ENCODE peak calls at places on chromosomes 12 and 14, in seven cellular contexts. One of them, this sample, is unnamed.

GRCh38 chr12:114440450-114441383 is 34.8 kb upstream of the TBX5 start:
- DNase-seq in activated naive CD4-positive, alpha-beta T cell treated with anti-CD3 and anti-CD28 coated beads, Interleukin-2, amount 10 ng/mL, durations not matched to agents 7 days and 5 days: no peak
- DNase-seq in C1 segment of cervical spinal cord: no peak
- DNase-seq in lower lobe of right lung: no peak
- DNase-seq in T-helper 9 cell: no peak
- DNase-seq in AG10803: no peak
- DNase-seq in activated T-helper 1 cell treated with anti-CD3 and anti-CD28 coated beads, Interleukin-2, amount 50 U/mL, for 16 hours: no peak
- DNase-seq in this sample: no peak

GRCh38 chr12:82694970-82695369 is 8.3 kb downstream of the TMTC2 start:
- DNase-seq in activated naive CD4-positive, alpha-beta T cell treated with anti-CD3 and anti-CD28 coated beads, Interleukin-2, amount 10 ng/mL, durations not matched to agents 7 days and 5 days: no peak
- DNase-seq in C1 segment of cervical spinal cord: no peak
- DNase-seq in lower lobe of right lung: no peak
- DNase-seq in T-helper 9 cell: no peak
- DNase-seq in AG10803: peak; percentile 76
- DNase-seq in activated T-helper 1 cell treated with anti-CD3 and anti-CD28 coated beads, Interleukin-2, amount 50 U/mL, for 16 hours: no peak
- DNase-seq in this sample: no peak

GRCh38 chr14:67079836-67080235 is 109.4 kb upstream of the GARIN2 start:
- DNase-seq in activated naive CD4-positive, alpha-beta T cell treated with anti-CD3 and anti-CD28 coated beads, Interleukin-2, amount 10 ng/mL, durations not matched to agents 7 days and 5 days: no peak
- DNase-seq in C1 segment of cervical spinal cord: no peak
- DNase-seq in lower lobe of right lung: no peak
- DNase-seq in T-helper 9 cell: no peak
- DNase-seq in AG10803: no peak
- DNase-seq in activated T-helper 1 cell treated with anti-CD3 and anti-CD28 coated beads, Interleukin-2, amount 50 U/mL, for 16 hours: no peak
- DNase-seq in this sample: no peak

GRCh38 chr14:64438181-64438839 is 27.0 kb upstream of the AKAP5 start:
- DNase-seq in activated naive CD4-positive, alpha-beta T cell treated with anti-CD3 and anti-CD28 coated beads, Interleukin-2, amount 10 ng/mL, durations not matched to agents 7 days and 5 days: no peak
- DNase-seq in C1 segment of cervical spinal cord: no peak
- DNase-seq in lower lobe of right lung: no peak
- DNase-seq in T-helper 9 cell: no peak
- DNase-seq in AG10803: peak; percentile 95
- DNase-seq in activated T-helper 1 cell treated with anti-CD3 and anti-CD28 coated beads, Interleukin-2, amount 50 U/mL, for 16 hours: no peak
- DNase-seq in this sample: no peak

GRCh38 chr12:114215766-114216165 is 190.2 kb downstream of the TBX5 start:
- DNase-seq in activated naive CD4-positive, alpha-beta T cell treated with anti-CD3 and anti-CD28 coated beads, Interleukin-2, amount 10 ng/mL, durations not matched to agents 7 days and 5 days: no peak
- DNase-seq in C1 segment of cervical spinal cord: no peak
- DNase-seq in lower lobe of right lung: no peak
- DNase-seq in T-helper 9 cell: no peak
- DNase-seq in AG10803: no peak
- DNase-seq in activated T-helper 1 cell treated with anti-CD3 and anti-CD28 coated beads, Interleukin-2, amount 50 U/mL, for 16 hours: no peak
- DNase-seq in this sample: no peak

GRCh38 chr12:6462234-6462995 is 8.1 kb downstream of the VAMP1 start:
- DNase-seq in activated naive CD4-positive, alpha-beta T cell treated with anti-CD3 and anti-CD28 coated beads, Interleukin-2, amount 10 ng/mL, durations not matched to agents 7 days and 5 days: peak; percentile 56
- DNase-seq in C1 segment of cervical spinal cord: no peak
- DNase-seq in lower lobe of right lung: no peak
- DNase-seq in T-helper 9 cell: no peak
- DNase-seq in AG10803: no peak
- DNase-seq in activated T-helper 1 cell treated with anti-CD3 and anti-CD28 coated beads, Interleukin-2, amount 50 U/mL, for 16 hours: no peak
- DNase-seq in this sample: peak; percentile 66

GRCh38 chr14:58130121-58130782 is 21.8 kb downstream of the ARMH4 start:
- DNase-seq in activated naive CD4-positive, alpha-beta T cell treated with anti-CD3 and anti-CD28 coated beads, Interleukin-2, amount 10 ng/mL, durations not matched to agents 7 days and 5 days: no peak
- DNase-seq in C1 segment of cervical spinal cord: no peak
- DNase-seq in lower lobe of right lung: no peak
- DNase-seq in T-helper 9 cell: no peak
- DNase-seq in AG10803: no peak
- DNase-seq in activated T-helper 1 cell treated with anti-CD3 and anti-CD28 coated beads, Interleukin-2, amount 50 U/mL, for 16 hours: no peak
- DNase-seq in this sample: no peak

GRCh38 chr14:100762089-100762515 is 35.4 kb downstream of the DLK1 start:
- DNase-seq in activated naive CD4-positive, alpha-beta T cell treated with anti-CD3 and anti-CD28 coated beads, Interleukin-2, amount 10 ng/mL, durations not matched to agents 7 days and 5 days: no peak
- DNase-seq in C1 segment of cervical spinal cord: no peak
- DNase-seq in lower lobe of right lung: no peak
- DNase-seq in T-helper 9 cell: no peak
- DNase-seq in AG10803: peak; percentile 23
- DNase-seq in activated T-helper 1 cell treated with anti-CD3 and anti-CD28 coated beads, Interleukin-2, amount 50 U/mL, for 16 hours: no peak
- DNase-seq in this sample: no peak

GRCh38 chr12:111443086-111443485 is 37.4 kb downstream of the SH2B3 start:
- DNase-seq in activated naive CD4-positive, alpha-beta T cell treated with anti-CD3 and anti-CD28 coated beads, Interleukin-2, amount 10 ng/mL, durations not matched to agents 7 days and 5 days: no peak
- DNase-seq in C1 segment of cervical spinal cord: no peak
- DNase-seq in lower lobe of right lung: no peak
- DNase-seq in T-helper 9 cell: no peak
- DNase-seq in AG10803: no peak
- DNase-seq in activated T-helper 1 cell treated with anti-CD3 and anti-CD28 coated beads, Interleukin-2, amount 50 U/mL, for 16 hours: no peak
- DNase-seq in this sample: no peak

GRCh38 chr14:68286667-68287066 is 467.1 kb downstream of the RAD51B start:
- DNase-seq in activated naive CD4-positive, alpha-beta T cell treated with anti-CD3 and anti-CD28 coated beads, Interleukin-2, amount 10 ng/mL, durations not matched to agents 7 days and 5 days: no peak
- DNase-seq in C1 segment of cervical spinal cord: no peak
- DNase-seq in lower lobe of right lung: no peak
- DNase-seq in T-helper 9 cell: no peak
- DNase-seq in AG10803: no peak
- DNase-seq in activated T-helper 1 cell treated with anti-CD3 and anti-CD28 coated beads, Interleukin-2, amount 50 U/mL, for 16 hours: no peak
- DNase-seq in this sample: no peak

GRCh38 chr12:105748806-105749600 is 389.8 kb downstream of the NUAK1 start:
- DNase-seq in activated naive CD4-positive, alpha-beta T cell treated with anti-CD3 and anti-CD28 coated beads, Interleukin-2, amount 10 ng/mL, durations not matched to agents 7 days and 5 days: no peak
- DNase-seq in C1 segment of cervical spinal cord: peak; percentile 1
- DNase-seq in lower lobe of right lung: no peak
- DNase-seq in T-helper 9 cell: no peak
- DNase-seq in AG10803: peak; percentile 66
- DNase-seq in activated T-helper 1 cell treated with anti-CD3 and anti-CD28 coated beads, Interleukin-2, amount 50 U/mL, for 16 hours: no peak
- DNase-seq in this sample: no peak

GRCh38 chr14:35533357-35534129 is 421 bp upstream of the INSM2 start:
- DNase-seq in activated naive CD4-positive, alpha-beta T cell treated with anti-CD3 and anti-CD28 coated beads, Interleukin-2, amount 10 ng/mL, durations not matched to agents 7 days and 5 days: peak; percentile 79
- DNase-seq in C1 segment of cervical spinal cord: no peak
- DNase-seq in lower lobe of right lung: peak; percentile 62
- DNase-seq in T-helper 9 cell: peak; percentile 14
- DNase-seq in AG10803: peak; percentile 20
- DNase-seq in activated T-helper 1 cell treated with anti-CD3 and anti-CD28 coated beads, Interleukin-2, amount 50 U/mL, for 16 hours: no peak
- DNase-seq in this sample: peak; percentile 41

GRCh38 chr14:85316701-85317100 is 213.2 kb upstream of the FLRT2 start:
- DNase-seq in activated naive CD4-positive, alpha-beta T cell treated with anti-CD3 and anti-CD28 coated beads, Interleukin-2, amount 10 ng/mL, durations not matched to agents 7 days and 5 days: no peak
- DNase-seq in C1 segment of cervical spinal cord: no peak
- DNase-seq in lower lobe of right lung: no peak
- DNase-seq in T-helper 9 cell: no peak
- DNase-seq in AG10803: peak; percentile 54
- DNase-seq in activated T-helper 1 cell treated with anti-CD3 and anti-CD28 coated beads, Interleukin-2, amount 50 U/mL, for 16 hours: no peak
- DNase-seq in this sample: no peak

GRCh38 chr14:65329911-65330310 is 82.6 kb upstream of the FUT8 start:
- DNase-seq in activated naive CD4-positive, alpha-beta T cell treated with anti-CD3 and anti-CD28 coated beads, Interleukin-2, amount 10 ng/mL, durations not matched to agents 7 days and 5 days: no peak
- DNase-seq in C1 segment of cervical spinal cord: no peak
- DNase-seq in lower lobe of right lung: no peak
- DNase-seq in T-helper 9 cell: no peak
- DNase-seq in AG10803: no peak
- DNase-seq in activated T-helper 1 cell treated with anti-CD3 and anti-CD28 coated beads, Interleukin-2, amount 50 U/mL, for 16 hours: no peak
- DNase-seq in this sample: no peak

GRCh38 chr12:117025481-117026151 is 73.6 kb downstream of the TESC start:
- DNase-seq in activated naive CD4-positive, alpha-beta T cell treated with anti-CD3 and anti-CD28 coated beads, Interleukin-2, amount 10 ng/mL, durations not matched to agents 7 days and 5 days: peak; percentile 60
- DNase-seq in C1 segment of cervical spinal cord: peak; percentile 75
- DNase-seq in lower lobe of right lung: peak; percentile 72
- DNase-seq in T-helper 9 cell: peak; percentile 34
- DNase-seq in AG10803: peak; percentile 56
- DNase-seq in activated T-helper 1 cell treated with anti-CD3 and anti-CD28 coated beads, Interleukin-2, amount 50 U/mL, for 16 hours: no peak
- DNase-seq in this sample: peak; percentile 35

GRCh38 chr12:114701104-114701414 is 17.1 kb upstream of the TBX3 start:
- DNase-seq in activated naive CD4-positive, alpha-beta T cell treated with anti-CD3 and anti-CD28 coated beads, Interleukin-2, amount 10 ng/mL, durations not matched to agents 7 days and 5 days: no peak
- DNase-seq in C1 segment of cervical spinal cord: no peak
- DNase-seq in lower lobe of right lung: no peak
- DNase-seq in T-helper 9 cell: no peak
- DNase-seq in AG10803: no peak
- DNase-seq in activated T-helper 1 cell treated with anti-CD3 and anti-CD28 coated beads, Interleukin-2, amount 50 U/mL, for 16 hours: no peak
- DNase-seq in this sample: no peak

GRCh38 chr14:23865502-23865901 is 88.1 kb upstream of the DHRS4 start:
- DNase-seq in activated naive CD4-positive, alpha-beta T cell treated with anti-CD3 and anti-CD28 coated beads, Interleukin-2, amount 10 ng/mL, durations not matched to agents 7 days and 5 days: no peak
- DNase-seq in C1 segment of cervical spinal cord: no peak
- DNase-seq in lower lobe of right lung: no peak
- DNase-seq in T-helper 9 cell: no peak
- DNase-seq in AG10803: no peak
- DNase-seq in activated T-helper 1 cell treated with anti-CD3 and anti-CD28 coated beads, Interleukin-2, amount 50 U/mL, for 16 hours: no peak
- DNase-seq in this sample: no peak

GRCh38 chr14:66011855-66012254 is 474.3 kb upstream of the CCDC196 start:
- DNase-seq in activated naive CD4-positive, alpha-beta T cell treated with anti-CD3 and anti-CD28 coated beads, Interleukin-2, amount 10 ng/mL, durations not matched to agents 7 days and 5 days: no peak
- DNase-seq in C1 segment of cervical spinal cord: no peak
- DNase-seq in lower lobe of right lung: no peak
- DNase-seq in T-helper 9 cell: no peak
- DNase-seq in AG10803: no peak
- DNase-seq in activated T-helper 1 cell treated with anti-CD3 and anti-CD28 coated beads, Interleukin-2, amount 50 U/mL, for 16 hours: no peak
- DNase-seq in this sample: no peak

GRCh38 chr14:55814873-55815272 is 234.9 kb downstream of the KTN1 start:
- DNase-seq in activated naive CD4-positive, alpha-beta T cell treated with anti-CD3 and anti-CD28 coated beads, Interleukin-2, amount 10 ng/mL, durations not matched to agents 7 days and 5 days: no peak
- DNase-seq in C1 segment of cervical spinal cord: no peak
- DNase-seq in lower lobe of right lung: no peak
- DNase-seq in T-helper 9 cell: no peak
- DNase-seq in AG10803: peak; percentile 10
- DNase-seq in activated T-helper 1 cell treated with anti-CD3 and anti-CD28 coated beads, Interleukin-2, amount 50 U/mL, for 16 hours: no peak
- DNase-seq in this sample: no peak

GRCh38 chr12:130832561-130833209 is 6.4 kb downstream of the STX2 start:
- DNase-seq in activated naive CD4-positive, alpha-beta T cell treated with anti-CD3 and anti-CD28 coated beads, Interleukin-2, amount 10 ng/mL, durations not matched to agents 7 days and 5 days: no peak
- DNase-seq in C1 segment of cervical spinal cord: peak; percentile 40
- DNase-seq in lower lobe of right lung: no peak
- DNase-seq in T-helper 9 cell: no peak
- DNase-seq in AG10803: peak; percentile 76
- DNase-seq in activated T-helper 1 cell treated with anti-CD3 and anti-CD28 coated beads, Interleukin-2, amount 50 U/mL, for 16 hours: no peak
- DNase-seq in this sample: no peak

GRCh38 chr14:104420990-104421389 is 158.6 kb upstream of the C14orf180 start:
- DNase-seq in activated naive CD4-positive, alpha-beta T cell treated with anti-CD3 and anti-CD28 coated beads, Interleukin-2, amount 10 ng/mL, durations not matched to agents 7 days and 5 days: no peak
- DNase-seq in C1 segment of cervical spinal cord: no peak
- DNase-seq in lower lobe of right lung: no peak
- DNase-seq in T-helper 9 cell: no peak
- DNase-seq in AG10803: no peak
- DNase-seq in activated T-helper 1 cell treated with anti-CD3 and anti-CD28 coated beads, Interleukin-2, amount 50 U/mL, for 16 hours: no peak
- DNase-seq in this sample: no peak

GRCh38 chr14:66476964-66477363 is 9.2 kb upstream of the CCDC196 start:
- DNase-seq in activated naive CD4-positive, alpha-beta T cell treated with anti-CD3 and anti-CD28 coated beads, Interleukin-2, amount 10 ng/mL, durations not matched to agents 7 days and 5 days: no peak
- DNase-seq in C1 segment of cervical spinal cord: no peak
- DNase-seq in lower lobe of right lung: no peak
- DNase-seq in T-helper 9 cell: no peak
- DNase-seq in AG10803: peak; percentile 23
- DNase-seq in activated T-helper 1 cell treated with anti-CD3 and anti-CD28 coated beads, Interleukin-2, amount 50 U/mL, for 16 hours: no peak
- DNase-seq in this sample: no peak